ENCODE peak calls at places on chromosomes 1 and 21, in eight cellular contexts. W is endodermal cell, V is RWPE1, K is NB4, P is stomach, C is endothelial cell, Y is A549, X is breast epithelium. U is an unnamed sample.

GRCh38 chr1:31010081-31010989 is 55.2 kb downstream of the PUM1 start:
- DNase-seq in P (no peak), W (no peak), V (no peak), K (no peak), C (no peak), X (no peak), Y (no peak), U (no peak)

GRCh38 chr1:19289244-19289643 is 674 bp upstream of the AKR7A3 start:
- DNase-seq in V (no peak), W (no peak), Y (no peak), P (no peak), K (no peak), X (no peak), C (no peak), U (no peak)

GRCh38 chr1:234943801-234944402 is 184.7 kb downstream of the TOMM20 start:
- DNase-seq in V (no peak), W (no peak), C (no peak), Y (no peak), K (no peak), X (no peak), P (no peak), U (peak; percentile 32)

GRCh38 chr1:99968214-99968613 is 1.6 kb upstream of the SLC35A3 start:
- DNase-seq in X (no peak), W (no peak), K (no peak), V (no peak), P (no peak), Y (no peak), C (no peak), U (no peak)

GRCh38 chr21:42609806-42610205 is 43.6 kb upstream of the PDE9A start:
- DNase-seq in P (no peak), C (no peak), Y (no peak), W (no peak), K (peak; percentile 36), V (no peak), X (no peak), U (no peak)

GRCh38 chr1:3432306-3432705 is 22.2 kb upstream of the ARHGEF16 start:
- DNase-seq in V (no peak), C (no peak), W (no peak), K (no peak), X (no peak), P (no peak), Y (no peak), U (no peak)

GRCh38 chr1:58619286-58620054 is 42.4 kb upstream of the TACSTD2 start:
- DNase-seq in W (peak; percentile 48), V (no peak), K (no peak), Y (no peak), C (no peak), P (peak; percentile 43), X (no peak), U (peak; percentile 36)

GRCh38 chr21:14864211-14865021 is 200.4 kb downstream of the NRIP1 start:
- DNase-seq in W (peak; percentile 87), P (peak; percentile 68), X (peak; percentile 24), Y (peak; percentile 78), V (no peak), K (peak; percentile 48), C (peak; percentile 68), U (peak; percentile 90)

GRCh38 chr1:53186533-53186932 is 10.1 kb upstream of the CPT2 start:
- DNase-seq in X (no peak), V (no peak), K (no peak), Y (no peak), C (no peak), P (no peak), W (no peak), U (no peak)

GRCh38 chr21:44005071-44005470 is 7.0 kb upstream of the TRAPPC10 start:
- DNase-seq in K (no peak), Y (no peak), X (no peak), V (no peak), P (no peak), W (no peak), C (no peak), U (no peak)

GRCh38 chr1:89085781-89086180 is 20.8 kb upstream of the GBP1 start:
- DNase-seq in K (peak; percentile 58), C (no peak), V (no peak), W (no peak), P (peak; percentile 38), Y (no peak), X (no peak), U (no peak)

GRCh38 chr1:85244271-85245053 is 15.0 kb downstream of the C1orf52 start:
- DNase-seq in C (no peak), K (peak; percentile 53), Y (no peak), W (no peak), V (no peak), X (no peak), P (no peak), U (no peak)

GRCh38 chr1:226308166-226308722 is 720 bp downstream of the LIN9 start:
- DNase-seq in C (no peak), V (peak; percentile 58), K (no peak), P (peak; percentile 29), Y (peak; percentile 19), W (no peak), X (no peak), U (no peak)

GRCh38 chr1:226310637-226311195 is 1.8 kb upstream of the LIN9 start:
- DNase-seq in C (no peak), X (no peak), V (peak; percentile 52), Y (no peak), K (peak; percentile 31), W (no peak), P (peak; percentile 36), U (no peak)

GRCh38 chr1:226309398-226310122 is 596 bp upstream of the LIN9 start:
- DNase-seq in X (no peak), W (no peak), P (no peak), K (no peak), V (peak; percentile 35), Y (peak; percentile 36), C (no peak), U (no peak)

GRCh38 chr1:226310123-226310540 is 1.2 kb upstream of the LIN9 start:
- DNase-seq in V (no peak), W (no peak), C (no peak), K (peak; percentile 18), X (no peak), Y (no peak), P (no peak), U (no peak)

GRCh38 chr1:226308723-226309397 is at the start of gene LIN9:
- DNase-seq in K (peak; percentile 93), X (peak; percentile 76), P (peak; percentile 93), V (peak; percentile 92), C (peak; percentile 95), W (peak; percentile 99), Y (peak; percentile 93), U (peak; percentile 98)
- TF ChIP-seq CTCF in K (no peak), X (no peak), P (no peak), V (no peak), C (no peak), W (no peak), Y (no peak), U (no peak)

DNA sequence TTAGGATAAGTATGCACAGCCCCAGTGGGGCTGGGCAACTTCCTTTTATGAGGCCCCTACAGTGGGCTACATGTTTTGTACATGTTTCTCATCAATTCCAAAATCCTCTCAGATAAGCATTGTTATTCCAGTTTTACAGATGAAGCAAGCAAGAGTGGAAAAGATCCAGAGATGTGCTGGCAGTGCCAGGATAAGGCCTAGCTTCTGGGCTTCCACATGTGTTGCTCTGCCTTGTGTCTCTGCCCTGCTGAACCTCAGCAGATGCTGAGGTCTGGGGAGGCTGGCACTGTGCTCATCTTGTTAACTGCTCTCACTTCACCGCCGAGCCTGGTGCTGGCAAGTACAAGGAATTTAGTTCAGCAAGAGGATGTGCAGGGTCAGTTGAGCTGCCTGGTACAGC is 202.1 kb downstream of the TRABD2B start:
- DNase-seq in X (no peak), C (no peak), P (no peak), Y (no peak), V (no peak), W (no peak), K (no peak), U (no peak)
- TF ChIP-seq CTCF in X (no peak), C (no peak), P (no peak), Y (no peak), V (no peak), W (no peak), K (no peak), U (no peak)

DNA sequence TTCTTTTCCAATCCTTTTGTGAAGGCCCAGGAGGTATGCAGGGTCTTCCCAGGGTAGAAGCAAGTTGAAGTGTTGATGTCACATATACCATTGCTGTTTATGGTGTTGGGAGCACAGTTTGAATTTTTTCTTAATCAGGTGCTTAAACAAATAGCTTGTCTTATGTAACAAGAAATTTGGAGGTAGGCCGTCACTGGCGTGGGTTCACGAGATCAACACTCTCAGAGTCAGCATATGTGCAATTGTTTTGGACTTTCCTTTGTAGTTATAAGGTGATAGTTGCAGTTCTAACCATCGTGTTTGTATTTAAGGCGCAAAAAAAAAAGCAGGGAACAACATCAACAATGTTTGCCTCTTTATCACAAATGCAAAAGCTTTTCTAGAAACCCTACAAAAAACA is 13.3 kb downstream of the FNBP1L start:
- DNase-seq in K (no peak), C (no peak), Y (no peak), W (no peak), P (peak; percentile 32), V (no peak), X (no peak), U (no peak)
- TF ChIP-seq CTCF in K (no peak), C (no peak), Y (no peak), W (no peak), P (no peak), V (no peak), X (no peak), U (no peak)

GRCh38 chr1:116130376-116130775 is 19.2 kb downstream of the MAB21L3 start:
- DNase-seq in V (no peak), P (no peak), X (no peak), C (no peak), W (no peak), K (no peak), Y (no peak), U (no peak)

GRCh38 chr1:116133696-116134095 is 22.5 kb downstream of the MAB21L3 start:
- DNase-seq in X (no peak), W (no peak), V (no peak), Y (no peak), K (no peak), P (no peak), C (no peak), U (no peak)

GRCh38 chr1:116134178-116134773 is 23.1 kb downstream of the MAB21L3 start:
- DNase-seq in K (peak; percentile 34), V (no peak), W (no peak), C (no peak), Y (no peak), P (no peak), X (no peak), U (no peak)

GRCh38 chr1:116131170-116131569 is 20.0 kb downstream of the MAB21L3 start:
- DNase-seq in W (no peak), Y (no peak), K (no peak), V (no peak), X (no peak), P (no peak), C (no peak), U (no peak)

DNA sequence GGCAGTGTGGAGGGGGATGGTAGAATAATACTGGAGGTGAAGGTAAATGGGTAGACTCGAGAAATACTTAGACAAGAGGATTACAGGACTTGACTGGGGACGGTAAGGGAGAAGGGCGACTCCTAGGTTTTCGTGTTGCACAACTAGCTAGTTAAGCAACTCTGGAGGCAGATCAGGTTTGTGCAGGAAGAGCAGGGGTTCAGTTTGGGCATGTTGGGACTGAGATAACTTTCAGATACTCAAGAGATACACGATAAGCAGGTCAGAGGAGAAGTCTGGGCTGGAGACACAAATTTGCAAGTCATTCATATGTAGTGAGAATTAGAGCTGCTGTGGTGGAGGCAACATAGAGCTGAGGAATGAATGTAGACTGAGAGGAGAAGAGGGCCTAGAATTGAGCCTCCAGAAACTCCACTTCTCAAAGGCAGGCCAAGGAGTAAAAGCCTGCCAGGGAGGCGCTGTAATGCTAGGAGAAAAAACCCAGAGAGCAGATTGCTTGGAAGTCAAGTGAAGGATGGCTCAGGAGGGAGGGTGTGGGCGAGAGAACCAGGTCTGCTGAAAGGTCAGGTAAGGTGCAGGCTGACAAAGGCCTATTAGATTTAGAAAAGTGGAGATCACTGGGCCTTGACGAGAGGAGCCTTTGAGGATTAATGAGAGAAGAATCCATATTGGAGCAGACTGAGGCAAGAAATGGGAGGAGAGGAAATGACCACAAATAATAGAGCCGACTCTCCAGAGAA is 20.8 kb downstream of the MAB21L3 start:
- DNase-seq in X (no peak), W (no peak), C (no peak), P (no peak), Y (no peak), V (peak; percentile 53), K (peak; percentile 69), U (no peak)
- TF ChIP-seq CTCF in X (no peak), W (no peak), C (no peak), P (no peak), Y (no peak), V (no peak), K (no peak), U (no peak)

U was measured in lower leg skin.